ENCODE peak calls at places on chromosomes 16 and 17, in seven cellular contexts. T, R, W, I, E, C and U are unnamed samples.

GRCh38 chr17:79965806-79966205 is 69.9 kb downstream of the TBC1D16 start:
- DNase-seq in T (no peak), R (no peak), W (no peak), I (no peak), E (no peak), C (no peak), U (no peak)

GRCh38 chr17:6475411-6475810 is 31.2 kb downstream of the PIMREG start:
- DNase-seq in T (no peak), R (no peak), W (no peak), I (no peak), E (no peak), C (no peak), U (no peak)

GRCh38 chr17:43330876-43331639 is 67.7 kb upstream of the ARL4D start:
- DNase-seq in T (no peak), R (no peak), W (no peak), I (no peak), E (no peak), C (no peak), U (no peak)

GRCh38 chr17:62713096-62713870 is 85.8 kb downstream of the MRC2 start:
- DNase-seq in T (no peak), R (no peak), W (no peak), I (no peak), E (no peak), C (no peak), U (no peak)

GRCh38 chr17:60545465-60546191 is 19.6 kb upstream of the APPBP2 start:
- DNase-seq in T (no peak), R (no peak), W (no peak), I (no peak), E (no peak), C (no peak), U (no peak)

GRCh38 chr17:43645765-43646481 is 15.8 kb downstream of the MEOX1 start:
- DNase-seq in T (no peak), R (no peak), W (peak; percentile 84), I (no peak), E (no peak), C (no peak), U (no peak)

GRCh38 chr16:21598676-21599157 is 660 bp upstream of the METTL9 start:
- DNase-seq in T (no peak), R (no peak), W (no peak), I (peak; percentile 36), E (no peak), C (no peak), U (peak; percentile 25)

GRCh38 chr17:17874478-17874877 is 37.7 kb upstream of the SREBF1 start:
- DNase-seq in T (no peak), R (no peak), W (no peak), I (no peak), E (no peak), C (no peak), U (no peak)

GRCh38 chr16:88309905-88310259 is 72.9 kb upstream of the ZNF469 start:
- DNase-seq in T (no peak), R (no peak), W (peak; percentile 73), I (no peak), E (no peak), C (no peak), U (no peak)

GRCh38 chr17:55301521-55302406 is 37.0 kb downstream of the HLF start:
- DNase-seq in T (no peak), R (no peak), W (no peak), I (peak; percentile 65), E (peak; percentile 99), C (no peak), U (no peak)

GRCh38 chr17:30594223-30594952 is 117.2 kb downstream of the GOSR1 start:
- DNase-seq in T (no peak), R (no peak), W (no peak), I (no peak), E (no peak), C (no peak), U (no peak)

GRCh38 chr16:15539197-15539596 is 103.8 kb downstream of the MARF1 start:
- DNase-seq in T (peak; percentile 43), R (no peak), W (no peak), I (peak; percentile 89), E (peak; percentile 49), C (no peak), U (no peak)

GRCh38 chr16:59773330-59773729 is 1039.2 kb upstream of the GOT2 start:
- DNase-seq in T (no peak), R (no peak), W (no peak), I (no peak), E (no peak), C (no peak), U (no peak)

GRCh38 chr17:55413825-55414489 is 7.7 kb downstream of the MMD start:
- DNase-seq in T (no peak), R (no peak), W (no peak), I (no peak), E (no peak), C (no peak), U (no peak)

GRCh38 chr17:45143101-45143670 is 5.1 kb upstream of the HEXIM1 start:
- DNase-seq in T (no peak), R (no peak), W (no peak), I (no peak), E (no peak), C (no peak), U (no peak)

GRCh38 chr16:24635900-24636610 is 93.4 kb upstream of the TNRC6A start:
- DNase-seq in T (no peak), R (peak; percentile 84), W (peak; percentile 83), I (no peak), E (no peak), C (no peak), U (no peak)

GRCh38 chr17:78365561-78366108 is 5.8 kb upstream of the SOCS3 start:
- DNase-seq in T (no peak), R (no peak), W (no peak), I (no peak), E (peak; percentile 68), C (no peak), U (no peak)

GRCh38 chr17:57356722-57357391 is 100.5 kb downstream of the MSI2 start:
- DNase-seq in T (no peak), R (no peak), W (no peak), I (no peak), E (no peak), C (no peak), U (no peak)

GRCh38 chr17:50210249-50211225 is 9.1 kb upstream of the COL1A1 start:
- DNase-seq in T (no peak), R (peak; percentile 85), W (peak; percentile 75), I (peak; percentile 64), E (peak; percentile 77), C (no peak), U (no peak)

GRCh38 chr16:80346160-80346632 is 194.6 kb upstream of the DYNLRB2 start:
- DNase-seq in T (no peak), R (no peak), W (no peak), I (no peak), E (no peak), C (peak; percentile 60), U (no peak)

GRCh38 chr16:4213721-4214120 is 28.2 kb downstream of the SRL start:
- DNase-seq in T (no peak), R (no peak), W (no peak), I (no peak), E (no peak), C (no peak), U (no peak)

GRCh38 chr17:81368161-81368560 is 27.1 kb upstream of the BAHCC1 start:
- DNase-seq in T (no peak), R (no peak), W (no peak), I (no peak), E (no peak), C (no peak), U (no peak)
- TF ChIP-seq REST in T (no peak), R (no peak), W (no peak), I (no peak), E (no peak), C (no peak), U (no peak)

GRCh38 chr16:31711344-31711845 is 162.2 kb upstream of the ZNF267 start:
- DNase-seq in T (no peak), R (no peak), W (no peak), I (no peak), E (no peak), C (no peak), U (no peak)
- TF ChIP-seq REST in T (no peak), R (no peak), W (no peak), I (no peak), E (no peak), C (no peak), U (no peak)

DNA sequence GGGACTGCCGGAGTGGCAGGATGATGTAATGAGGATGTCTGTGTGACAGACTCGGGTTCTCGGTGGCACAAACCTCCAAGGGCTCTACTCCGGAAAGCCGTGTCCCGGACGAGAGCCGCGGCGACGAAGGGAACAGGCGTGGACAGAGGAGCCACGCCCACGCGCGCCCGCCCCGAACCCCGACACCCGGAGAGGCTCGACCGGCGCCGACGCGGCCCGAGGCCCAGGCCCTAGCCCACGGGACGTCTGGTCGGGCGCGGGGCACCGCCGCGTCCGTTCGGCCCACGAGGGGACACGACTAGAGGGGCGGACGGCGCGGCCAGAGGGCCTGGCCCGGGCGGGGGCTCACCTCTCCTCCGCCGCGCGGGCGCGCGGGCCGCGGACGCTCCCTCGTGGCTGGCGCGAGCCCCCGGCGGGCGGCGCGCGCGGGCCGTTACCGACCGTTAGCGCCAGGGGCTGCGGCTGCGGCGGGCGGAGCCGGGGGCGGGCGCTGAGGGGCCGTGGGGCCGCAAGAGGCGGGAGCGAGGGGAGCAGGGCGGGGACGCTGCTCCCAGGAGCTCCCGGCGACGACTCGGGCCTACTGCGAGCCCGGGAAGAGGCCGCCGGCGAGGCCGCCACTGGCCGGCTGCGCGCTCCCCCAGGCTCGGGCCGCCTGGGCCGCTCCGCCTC is 2.1 kb upstream of the IRX5 start:
- DNase-seq in T (no peak), R (peak; percentile 23), W (peak; percentile 80), I (peak; percentile 72), E (no peak), C (no peak), U (peak; percentile 69)
- TF ChIP-seq REST in T (no peak), R (no peak), W (no peak), I (no peak), E (no peak), C (no peak), U (no peak)

GRCh38 chr17:1083451-1084187 is 86.7 kb downstream of the TIMM22 start:
- DNase-seq in T (no peak), R (no peak), W (no peak), I (no peak), E (no peak), C (no peak), U (no peak)

GRCh38 chr17:1078062-1078711 is 81.3 kb downstream of the TIMM22 start:
- DNase-seq in T (no peak), R (no peak), W (peak; percentile 58), I (no peak), E (no peak), C (no peak), U (no peak)

GRCh38 chr17:1077536-1078061 is 80.7 kb downstream of the TIMM22 start:
- DNase-seq in T (no peak), R (no peak), W (no peak), I (no peak), E (no peak), C (no peak), U (no peak)

GRCh38 chr17:1078831-1079561 is 82.1 kb downstream of the TIMM22 start:
- DNase-seq in T (no peak), R (no peak), W (peak; percentile 87), I (no peak), E (no peak), C (no peak), U (no peak)

DNA sequence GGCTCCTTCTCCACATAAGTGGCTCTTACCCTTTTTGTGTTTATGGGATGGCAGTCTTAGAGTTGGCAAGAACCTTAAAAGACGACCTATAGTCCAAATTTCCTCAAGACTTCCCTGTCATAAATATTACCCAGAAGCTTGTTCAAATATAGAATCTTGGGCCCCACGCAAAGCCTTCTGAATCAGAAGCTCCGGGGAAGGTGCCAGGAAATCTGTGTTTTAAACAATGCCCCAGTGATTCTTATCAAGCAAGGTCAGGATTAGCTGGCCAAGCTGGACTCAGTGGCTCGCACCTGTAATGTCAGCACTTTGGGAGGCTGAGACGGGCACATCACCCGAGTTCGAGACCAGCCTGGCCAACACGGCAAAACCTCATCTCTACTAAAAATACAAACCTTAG is 85.7 kb downstream of the TIMM22 start:
- DNase-seq in T (no peak), R (no peak), W (no peak), I (no peak), E (no peak), C (no peak), U (no peak)
- TF ChIP-seq REST in T (no peak), R (no peak), W (no peak), I (no peak), E (no peak), C (no peak), U (no peak)